ENCODE peak calls at places on chromosomes 5 and 9, in nine cellular contexts. U is heart left ventricle, W is IMR-90, R is tibial nerve, K is esophagus squamous epithelium, I is adrenal gland, H is H1, N is body of pancreas, E is K562. M is an unnamed sample. For H3K4me1 and H3K36me3, the result is how much of the 10 kb centered on the place peaks cover.

GRCh38 chr5:57436586-57436985 is 46.0 kb downstream of the ACTBL2 start:
- DNase-seq in U (no peak), W (no peak), R (no peak), K (no peak), I (no peak), H (no peak), N (no peak), E (no peak), M (no peak)

GRCh38 chr5:168287362-168287761 is 4.1 kb upstream of the WWC1 start:
- DNase-seq in U (no peak), W (no peak), R (no peak), K (no peak), I (no peak), H (no peak), N (no peak), E (no peak), M (no peak)

GRCh38 chr5:127909821-127910220 is 173.7 kb upstream of the SLC12A2 start:
- DNase-seq in U (no peak), W (no peak), R (no peak), K (no peak), I (no peak), H (no peak), N (no peak), E (no peak), M (no peak)

GRCh38 chr5:124156408-124157027 is 589.9 kb downstream of the ZNF608 start:
- DNase-seq in U (no peak), W (peak), R (no peak), K (no peak), I (no peak), H (no peak), N (no peak), E (no peak), M (no peak)

GRCh38 chr5:54491326-54491725 is 26.2 kb upstream of the SNX18 start:
- DNase-seq in U (no peak), W (no peak), R (no peak), K (no peak), I (no peak), H (no peak), N (no peak), E (no peak), M (no peak)

GRCh38 chr5:11050596-11051304 is 289.7 kb upstream of the DAP start:
- DNase-seq in U (no peak), W (peak), R (no peak), K (no peak), I (no peak), H (no peak), N (no peak), E (no peak), M (no peak)

GRCh38 chr5:118891252-118891651 is 97.1 kb downstream of the DTWD2 start:
- DNase-seq in U (no peak), W (no peak), R (no peak), K (no peak), I (no peak), H (no peak), N (no peak), E (no peak), M (no peak)

GRCh38 chr5:131671409-131671808 is 36.4 kb upstream of the RAPGEF6 start:
- DNase-seq in U (no peak), W (no peak), R (no peak), K (no peak), I (no peak), H (no peak), N (no peak), E (no peak), M (no peak)

DNA sequence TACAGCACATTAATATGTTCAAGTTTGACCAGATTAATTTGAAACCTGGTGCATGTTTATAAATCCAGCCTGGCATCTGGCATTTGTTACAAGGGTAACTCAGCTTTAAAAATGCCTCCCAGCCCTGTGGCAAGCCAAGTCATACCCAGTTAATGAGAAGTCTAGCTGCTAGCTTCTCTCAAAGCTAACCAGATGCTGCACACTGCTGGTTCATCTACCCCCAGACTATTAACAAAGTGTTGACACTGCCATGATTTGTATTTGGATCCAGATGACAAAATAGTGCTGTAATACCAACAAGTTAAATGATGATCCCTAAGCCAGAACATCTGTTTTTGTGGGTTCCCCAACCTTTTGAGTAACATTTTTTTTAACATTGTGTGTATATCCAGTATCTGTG is 573.7 kb upstream of the DAB2 start:
- DNase-seq in U (no peak), W (no peak), R (no peak), K (no peak), I (no peak), H (no peak), N (no peak), E (no peak), M (no peak)
- H3K4me1 ChIP-seq in U (under half), W (under half), R (under half), K (under half), I (under half), H (under half), N (under half), E (under half), M (under half)

GRCh38 chr9:114347675-114348074 is 18.0 kb downstream of the ORM2 start:
- DNase-seq in U (no peak), W (no peak), R (no peak), K (no peak), I (no peak), H (no peak), N (no peak), E (no peak), M (no peak)
- H3K36me3 ChIP-seq in U (under half), W (half or more), R (half or more), K (under half), I (half or more), H (half or more), N (under half), E (under half), M (under half)

GRCh38 chr9:114397848-114398605 is 10.2 kb upstream of the AKNA start:
- DNase-seq in U (peak), W (peak), R (peak), K (peak), I (peak), H (peak), N (peak), E (peak), M (peak)
- TF ChIP-seq POLR2A in U (no peak), W (peak), R (peak), K (peak), I (no peak), H (no peak), N (peak), E (peak), M (peak)

DNA sequence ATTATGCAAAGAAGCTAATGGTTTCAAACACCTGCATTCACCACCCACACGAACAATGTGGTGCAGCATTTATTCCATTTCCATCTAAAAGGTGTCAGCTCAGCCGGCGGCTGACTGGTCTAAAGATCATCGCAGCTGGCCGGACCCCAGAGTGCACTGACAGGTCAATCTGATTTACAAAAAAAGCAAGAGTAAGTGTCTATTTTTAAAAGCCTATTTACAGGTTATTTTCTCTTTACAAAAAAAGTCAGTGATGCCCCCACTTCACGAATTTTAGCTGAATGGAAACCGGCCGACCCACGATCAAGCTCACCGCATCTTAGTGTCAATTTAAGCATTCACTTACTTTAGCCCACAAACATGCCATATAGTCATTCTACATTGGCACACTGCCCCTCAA is 58.3 kb downstream of the SEMA4D start:
- DNase-seq in U (no peak), W (no peak), R (no peak), K (no peak), I (no peak), H (no peak), N (no peak), E (no peak), M (no peak)
- H3K4me1 ChIP-seq in U (under half), W (under half), R (half or more), K (half or more), I (under half), H (half or more), N (under half), E (under half), M (half or more)

GRCh38 chr5:101278011-101278687 is 375.1 kb upstream of the ST8SIA4 start:
- DNase-seq in U (no peak), W (peak), R (no peak), K (no peak), I (no peak), H (no peak), N (no peak), E (no peak), M (no peak)

DNA sequence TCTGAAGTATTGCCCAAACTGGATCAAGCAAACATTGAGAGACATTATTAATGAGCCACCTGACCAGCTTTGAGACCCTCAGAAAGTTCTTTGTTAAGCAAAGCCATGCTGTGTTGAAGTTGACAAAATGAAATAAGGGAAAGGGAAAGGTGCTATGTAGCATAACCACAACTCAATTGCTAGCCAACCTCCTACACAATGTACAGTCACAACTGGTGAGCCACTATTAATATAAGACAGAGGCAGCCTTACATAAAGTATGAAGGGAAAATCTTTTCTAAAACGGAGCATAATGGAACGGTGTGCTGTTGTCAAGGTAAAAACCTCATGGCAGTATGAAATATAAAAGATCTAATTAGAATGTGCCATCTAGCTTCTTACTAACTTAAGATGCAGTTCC is 375.8 kb upstream of the ST8SIA4 start:
- DNase-seq in U (no peak), W (no peak), R (no peak), K (no peak), I (no peak), H (no peak), N (no peak), E (no peak), M (no peak)
- H3K36me3 ChIP-seq in U (under half), W (under half), R (under half), K (under half), I (under half), H (under half), N (under half), E (under half), M (under half)

GRCh38 chr9:133375724-133376654 is at the start of the genes STKLD1 and SURF4:
- DNase-seq in U (peak), W (peak), R (peak), K (peak), I (peak), H (peak), N (peak), E (peak), M (peak)
- TF ChIP-seq POLR2A in U (no peak), W (peak), R (peak), K (peak), I (peak), H (no peak), N (peak), E (peak), M (peak)

GRCh38 chr5:80136751-80137272 is 101.7 kb downstream of the THBS4 start:
- DNase-seq in U (no peak), W (no peak), R (no peak), K (no peak), I (no peak), H (no peak), N (no peak), E (no peak), M (no peak)

GRCh38 chr5:80129146-80129545 is 94.0 kb downstream of the THBS4 start:
- DNase-seq in U (no peak), W (no peak), R (no peak), K (no peak), I (no peak), H (no peak), N (no peak), E (no peak), M (no peak)

GRCh38 chr5:80139573-80139972 is 104.4 kb downstream of the THBS4 start:
- DNase-seq in U (no peak), W (no peak), R (no peak), K (no peak), I (no peak), H (no peak), N (no peak), E (no peak), M (no peak)

GRCh38 chr5:80140496-80140895 is 105.3 kb downstream of the THBS4 start:
- DNase-seq in U (no peak), W (no peak), R (no peak), K (no peak), I (no peak), H (no peak), N (no peak), E (no peak), M (no peak)

DNA sequence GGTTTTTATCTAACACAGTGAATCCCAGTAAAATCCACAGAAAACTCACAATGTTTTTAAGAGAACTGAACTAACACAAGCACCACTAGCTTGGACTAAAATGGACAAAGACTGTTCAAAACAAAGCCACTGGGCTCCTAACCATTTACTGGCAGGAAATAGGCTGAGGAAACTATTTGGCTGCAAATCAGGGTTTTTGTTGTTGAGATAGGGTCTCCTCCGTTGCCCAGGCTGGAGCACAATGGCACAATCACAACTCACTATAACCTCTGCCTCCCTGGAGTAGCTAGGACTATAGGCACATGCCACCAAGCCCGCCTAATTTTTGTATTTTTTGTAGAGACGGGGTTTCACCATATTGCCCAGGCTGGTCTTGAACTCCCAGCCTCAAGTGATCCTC is 99.7 kb downstream of the THBS4 start:
- DNase-seq in U (no peak), W (no peak), R (no peak), K (no peak), I (no peak), H (no peak), N (no peak), E (no peak), M (no peak)
- H3K4me1 ChIP-seq in U (under half), W (under half), R (under half), K (under half), I (under half), H (under half), N (under half), E (under half), M (under half)

GRCh38 chr5:447501-447900 is 4.5 kb downstream of the EXOC3 start:
- DNase-seq in U (peak), W (no peak), R (no peak), K (no peak), I (no peak), H (no peak), N (no peak), E (no peak), M (no peak)
- H3K36me3 ChIP-seq in U (under half), W (under half), R (under half), K (under half), I (under half), H (under half), N (under half), E (half or more), M (under half)